ENCODE peak calls at places on chromosomes 7 and 10, in six cellular contexts. One of them, this sample, is unnamed.

GRCh38 chr7:101124376-101125056 is 2.4 kb upstream of the SERPINE1 start:
- DNase-seq in tibial artery: no peak
- DNase-seq in left ventricle myocardium inferior: no peak
- DNase-seq in hepatocyte: peak; percentile 66
- DNase-seq in astrocyte: peak; percentile 92
- DNase-seq in PC-9: peak; percentile 81
- DNase-seq in this sample: no peak

GRCh38 chr7:1422512-1423265 is 36.6 kb downstream of the MICALL2 start:
- DNase-seq in tibial artery: no peak
- DNase-seq in left ventricle myocardium inferior: no peak
- DNase-seq in hepatocyte: no peak
- DNase-seq in astrocyte: no peak
- DNase-seq in PC-9: no peak
- DNase-seq in this sample: no peak

GRCh38 chr10:119834188-119834587 is 38.5 kb downstream of the MCMBP start:
- DNase-seq in tibial artery: no peak
- DNase-seq in left ventricle myocardium inferior: no peak
- DNase-seq in hepatocyte: no peak
- DNase-seq in astrocyte: no peak
- DNase-seq in PC-9: peak; percentile 39
- DNase-seq in this sample: no peak

GRCh38 chr7:44755698-44756627 is 7.3 kb downstream of the ZMIZ2 start:
- DNase-seq in tibial artery: no peak
- DNase-seq in left ventricle myocardium inferior: no peak
- DNase-seq in hepatocyte: no peak
- DNase-seq in astrocyte: no peak
- DNase-seq in PC-9: no peak
- DNase-seq in this sample: no peak

GRCh38 chr7:41880107-41880506 is 177.2 kb upstream of the INHBA start:
- DNase-seq in tibial artery: no peak
- DNase-seq in left ventricle myocardium inferior: no peak
- DNase-seq in hepatocyte: peak; percentile 32
- DNase-seq in astrocyte: peak; percentile 99
- DNase-seq in PC-9: no peak
- DNase-seq in this sample: no peak

GRCh38 chr7:1675673-1676549 is 5.8 kb downstream of the ELFN1 start:
- DNase-seq in tibial artery: peak; percentile 39
- DNase-seq in left ventricle myocardium inferior: no peak
- DNase-seq in hepatocyte: peak; percentile 5
- DNase-seq in astrocyte: no peak
- DNase-seq in PC-9: no peak
- DNase-seq in this sample: peak; percentile 80

GRCh38 chr7:8064828-8065227 is 96.2 kb downstream of the GLCCI1 start:
- DNase-seq in tibial artery: no peak
- DNase-seq in left ventricle myocardium inferior: no peak
- DNase-seq in hepatocyte: no peak
- DNase-seq in astrocyte: peak; percentile 55
- DNase-seq in PC-9: no peak
- DNase-seq in this sample: no peak

GRCh38 chr7:16559497-16560223 is 33.0 kb downstream of the LRRC72 start:
- DNase-seq in tibial artery: no peak
- DNase-seq in left ventricle myocardium inferior: no peak
- DNase-seq in hepatocyte: no peak
- DNase-seq in astrocyte: no peak
- DNase-seq in PC-9: no peak
- DNase-seq in this sample: no peak

GRCh38 chr7:142833174-142834027 is 21.5 kb upstream of the EPHB6 start:
- DNase-seq in tibial artery: no peak
- DNase-seq in left ventricle myocardium inferior: no peak
- DNase-seq in hepatocyte: peak; percentile 30
- DNase-seq in astrocyte: no peak
- DNase-seq in PC-9: no peak
- DNase-seq in this sample: no peak

GRCh38 chr7:137325927-137326326 is 17.6 kb downstream of the PTN start:
- DNase-seq in tibial artery: no peak
- DNase-seq in left ventricle myocardium inferior: no peak
- DNase-seq in hepatocyte: peak; percentile 11
- DNase-seq in astrocyte: no peak
- DNase-seq in PC-9: no peak
- DNase-seq in this sample: no peak

GRCh38 chr7:17716816-17717215 is 223.5 kb downstream of the SNX13 start:
- DNase-seq in tibial artery: no peak
- DNase-seq in left ventricle myocardium inferior: no peak
- DNase-seq in hepatocyte: no peak
- DNase-seq in astrocyte: no peak
- DNase-seq in PC-9: no peak
- DNase-seq in this sample: no peak

GRCh38 chr7:117085275-117085674 is 132.0 kb downstream of the ST7 start:
- DNase-seq in tibial artery: no peak
- DNase-seq in left ventricle myocardium inferior: no peak
- DNase-seq in hepatocyte: no peak
- DNase-seq in astrocyte: no peak
- DNase-seq in PC-9: no peak
- DNase-seq in this sample: no peak

GRCh38 chr10:127889605-127890195 is 3.0 kb downstream of the CLRN3 start:
- DNase-seq in tibial artery: no peak
- DNase-seq in left ventricle myocardium inferior: no peak
- DNase-seq in hepatocyte: no peak
- DNase-seq in astrocyte: peak; percentile 72
- DNase-seq in PC-9: peak; percentile 51
- DNase-seq in this sample: no peak

GRCh38 chr7:73879977-73880681 is 19.2 kb downstream of the TMEM270 start:
- DNase-seq in tibial artery: peak; percentile 94
- DNase-seq in left ventricle myocardium inferior: peak; percentile 71
- DNase-seq in hepatocyte: no peak
- DNase-seq in astrocyte: no peak
- DNase-seq in PC-9: peak; percentile 39
- DNase-seq in this sample: no peak

GRCh38 chr7:129389829-129390228 is 44.4 kb upstream of the STRIP2 start:
- DNase-seq in tibial artery: no peak
- DNase-seq in left ventricle myocardium inferior: no peak
- DNase-seq in hepatocyte: no peak
- DNase-seq in astrocyte: no peak
- DNase-seq in PC-9: no peak
- DNase-seq in this sample: no peak

GRCh38 chr7:112262804-112263203 is 56.3 kb downstream of the ZNF277 start:
- DNase-seq in tibial artery: no peak
- DNase-seq in left ventricle myocardium inferior: no peak
- DNase-seq in hepatocyte: no peak
- DNase-seq in astrocyte: no peak
- DNase-seq in PC-9: no peak
- DNase-seq in this sample: no peak

GRCh38 chr10:127612-128432 is 7.4 kb upstream of the ZMYND11 start:
- DNase-seq in tibial artery: no peak
- DNase-seq in left ventricle myocardium inferior: no peak
- DNase-seq in hepatocyte: no peak
- DNase-seq in astrocyte: no peak
- DNase-seq in PC-9: no peak
- DNase-seq in this sample: no peak

GRCh38 chr10:99345350-99345749 is 16.2 kb downstream of the CNNM1 start:
- DNase-seq in tibial artery: no peak
- DNase-seq in left ventricle myocardium inferior: no peak
- DNase-seq in hepatocyte: no peak
- DNase-seq in astrocyte: peak; percentile 54
- DNase-seq in PC-9: no peak
- DNase-seq in this sample: no peak

GRCh38 chr7:70586822-70587221 is 545.1 kb upstream of the GALNT17 start:
- DNase-seq in tibial artery: no peak
- DNase-seq in left ventricle myocardium inferior: no peak
- DNase-seq in hepatocyte: no peak
- DNase-seq in astrocyte: peak; percentile 33
- DNase-seq in PC-9: no peak
- DNase-seq in this sample: no peak

GRCh38 chr10:69051303-69051702 is 36.6 kb upstream of the SRGN start:
- DNase-seq in tibial artery: peak; percentile 78
- DNase-seq in left ventricle myocardium inferior: no peak
- DNase-seq in hepatocyte: no peak
- DNase-seq in astrocyte: no peak
- DNase-seq in PC-9: no peak
- DNase-seq in this sample: peak; percentile 70

GRCh38 chr7:150942591-150943452 is 35.3 kb downstream of the KCNH2 start:
- DNase-seq in tibial artery: no peak
- DNase-seq in left ventricle myocardium inferior: no peak
- DNase-seq in hepatocyte: peak; percentile 6
- DNase-seq in astrocyte: no peak
- DNase-seq in PC-9: no peak
- DNase-seq in this sample: no peak

GRCh38 chr10:126867567-126868365 is 37.5 kb upstream of the DOCK1 start:
- DNase-seq in tibial artery: no peak
- DNase-seq in left ventricle myocardium inferior: no peak
- DNase-seq in hepatocyte: no peak
- DNase-seq in astrocyte: peak; percentile 99
- DNase-seq in PC-9: no peak
- DNase-seq in this sample: no peak

GRCh38 chr7:4202154-4202553 is 479.9 kb upstream of the FOXK1 start:
- DNase-seq in tibial artery: no peak
- DNase-seq in left ventricle myocardium inferior: no peak
- DNase-seq in hepatocyte: no peak
- DNase-seq in astrocyte: no peak
- DNase-seq in PC-9: no peak
- DNase-seq in this sample: no peak

GRCh38 chr7:13107291-13107690 is 419.9 kb downstream of the ARL4A start:
- DNase-seq in tibial artery: no peak
- DNase-seq in left ventricle myocardium inferior: no peak
- DNase-seq in hepatocyte: no peak
- DNase-seq in astrocyte: no peak
- DNase-seq in PC-9: no peak
- DNase-seq in this sample: no peak

GRCh38 chr7:43834463-43835251 is 34.7 kb downstream of the MRPS24 start:
- DNase-seq in tibial artery: no peak
- DNase-seq in left ventricle myocardium inferior: no peak
- DNase-seq in hepatocyte: no peak
- DNase-seq in astrocyte: peak; percentile 10
- DNase-seq in PC-9: peak; percentile 83
- DNase-seq in this sample: no peak

GRCh38 chr10:43825421-43825820 is 176.7 kb upstream of the ZNF32 start:
- DNase-seq in tibial artery: no peak
- DNase-seq in left ventricle myocardium inferior: no peak
- DNase-seq in hepatocyte: no peak
- DNase-seq in astrocyte: no peak
- DNase-seq in PC-9: no peak
- DNase-seq in this sample: no peak

GRCh38 chr10:43824934-43825333 is 176.3 kb upstream of the ZNF32 start:
- DNase-seq in tibial artery: peak; percentile 91
- DNase-seq in left ventricle myocardium inferior: peak; percentile 77
- DNase-seq in hepatocyte: no peak
- DNase-seq in astrocyte: peak; percentile 88
- DNase-seq in PC-9: no peak
- DNase-seq in this sample: no peak

GRCh38 chr10:43827853-43828252 is 179.2 kb upstream of the ZNF32 start:
- DNase-seq in tibial artery: no peak
- DNase-seq in left ventricle myocardium inferior: no peak
- DNase-seq in hepatocyte: no peak
- DNase-seq in astrocyte: no peak
- DNase-seq in PC-9: no peak
- DNase-seq in this sample: no peak

GRCh38 chr10:43823237-43823605 is 174.5 kb upstream of the ZNF32 start:
- DNase-seq in tibial artery: no peak
- DNase-seq in left ventricle myocardium inferior: no peak
- DNase-seq in hepatocyte: no peak
- DNase-seq in astrocyte: peak; percentile 32
- DNase-seq in PC-9: no peak
- DNase-seq in this sample: no peak

GRCh38 chr10:43825984-43826383 is 177.3 kb upstream of the ZNF32 start:
- DNase-seq in tibial artery: no peak
- DNase-seq in left ventricle myocardium inferior: no peak
- DNase-seq in hepatocyte: no peak
- DNase-seq in astrocyte: no peak
- DNase-seq in PC-9: no peak
- DNase-seq in this sample: no peak
- H3K9me3 ChIP-seq in tibial artery: no peaks in the 10 kb centered on the region
- H3K9me3 ChIP-seq in left ventricle myocardium inferior: peaks cover 16% of the 10 kb centered on the region
- H3K9me3 ChIP-seq in hepatocyte: no peaks in the 10 kb centered on the region
- H3K9me3 ChIP-seq in astrocyte: peaks cover 4% of the 10 kb centered on the region
- H3K9me3 ChIP-seq in PC-9: no peaks in the 10 kb centered on the region
- H3K9me3 ChIP-seq in this sample: no peaks in the 10 kb centered on the region

DNA sequence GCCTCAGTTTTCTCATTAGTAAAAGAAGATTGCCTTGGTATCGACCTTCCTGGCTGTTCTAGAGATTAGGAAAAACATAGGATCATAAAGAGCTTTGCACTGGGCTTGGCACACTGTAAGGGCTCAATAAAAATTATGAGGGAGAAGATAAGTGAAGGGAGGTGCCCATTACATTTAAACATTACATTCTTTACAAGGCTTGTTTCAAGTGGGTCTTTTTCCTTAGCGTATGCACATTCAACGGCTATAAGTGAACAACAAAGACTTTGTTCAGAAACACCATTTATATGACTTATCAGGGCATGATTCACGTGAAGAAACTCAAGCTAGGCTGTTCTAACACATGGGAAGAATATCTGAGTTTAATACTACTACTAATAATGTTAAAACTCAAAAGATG is 351.9 kb upstream of the NPVF start:
- DNase-seq in tibial artery: no peak
- DNase-seq in left ventricle myocardium inferior: no peak
- DNase-seq in hepatocyte: no peak
- DNase-seq in astrocyte: no peak
- DNase-seq in PC-9: no peak
- DNase-seq in this sample: no peak
- H3K27ac ChIP-seq in tibial artery: no peak overlapping the region
- H3K27ac ChIP-seq in left ventricle myocardium inferior: no peak overlapping the region
- H3K27ac ChIP-seq in hepatocyte: peak overlapping the region; percentile 21
- H3K27ac ChIP-seq in astrocyte: no peak overlapping the region
- H3K27ac ChIP-seq in PC-9: no peak overlapping the region
- H3K27ac ChIP-seq in this sample: no peak overlapping the region

GRCh38 chr10:79018591-79019011 is 50.2 kb upstream of the ZMIZ1 start:
- DNase-seq in tibial artery: peak; percentile 60
- DNase-seq in left ventricle myocardium inferior: no peak
- DNase-seq in hepatocyte: no peak
- DNase-seq in astrocyte: peak; percentile 13
- DNase-seq in PC-9: no peak
- DNase-seq in this sample: no peak

GRCh38 chr10:79019441-79019840 is 49.3 kb upstream of the ZMIZ1 start:
- DNase-seq in tibial artery: peak; percentile 25
- DNase-seq in left ventricle myocardium inferior: no peak
- DNase-seq in hepatocyte: no peak
- DNase-seq in astrocyte: no peak
- DNase-seq in PC-9: no peak
- DNase-seq in this sample: no peak

GRCh38 chr10:79020605-79021004 is 48.2 kb upstream of the ZMIZ1 start:
- DNase-seq in tibial artery: peak; percentile 38
- DNase-seq in left ventricle myocardium inferior: no peak
- DNase-seq in hepatocyte: no peak
- DNase-seq in astrocyte: no peak
- DNase-seq in PC-9: no peak
- DNase-seq in this sample: no peak

GRCh38 chr10:79019961-79020491 is 48.7 kb upstream of the ZMIZ1 start:
- DNase-seq in tibial artery: peak; percentile 70
- DNase-seq in left ventricle myocardium inferior: peak; percentile 59
- DNase-seq in hepatocyte: peak; percentile 76
- DNase-seq in astrocyte: no peak
- DNase-seq in PC-9: no peak
- DNase-seq in this sample: no peak

GRCh38 chr10:79017882-79018550 is 50.8 kb upstream of the ZMIZ1 start:
- DNase-seq in tibial artery: peak; percentile 46
- DNase-seq in left ventricle myocardium inferior: no peak
- DNase-seq in hepatocyte: no peak
- DNase-seq in astrocyte: no peak
- DNase-seq in PC-9: no peak
- DNase-seq in this sample: no peak
- H3K4me1 ChIP-seq in tibial artery: no peaks in the 10 kb centered on the region
- H3K4me1 ChIP-seq in left ventricle myocardium inferior: peaks cover 17% of the 10 kb centered on the region
- H3K4me1 ChIP-seq in hepatocyte: peaks cover 12% of the 10 kb centered on the region
- H3K4me1 ChIP-seq in astrocyte: no peaks in the 10 kb centered on the region
- H3K4me1 ChIP-seq in PC-9: no peaks in the 10 kb centered on the region
- H3K4me1 ChIP-seq in this sample: peaks cover 3% of the 10 kb centered on the region

GRCh38 chr7:157805716-157806115 is 468.9 kb downstream of the DNAJB6 start:
- DNase-seq in tibial artery: no peak
- DNase-seq in left ventricle myocardium inferior: no peak
- DNase-seq in hepatocyte: no peak
- DNase-seq in astrocyte: no peak
- DNase-seq in PC-9: no peak
- DNase-seq in this sample: no peak
- H3K9me3 ChIP-seq in tibial artery: no peaks in the 10 kb centered on the region
- H3K9me3 ChIP-seq in left ventricle myocardium inferior: peaks cover 26% of the 10 kb centered on the region
- H3K9me3 ChIP-seq in hepatocyte: no peaks in the 10 kb centered on the region
- H3K9me3 ChIP-seq in astrocyte: peaks cover 14% of the 10 kb centered on the region
- H3K9me3 ChIP-seq in PC-9: no peaks in the 10 kb centered on the region
- H3K9me3 ChIP-seq in this sample: peaks cover 3% of the 10 kb centered on the region